ENCODE peak calls at places on chromosomes 13 and 19, in seven cellular contexts. S is OCI-LY7; A is Ammon's horn; Y is endothelial cell; O is DMS53; W is stimulated activated CD4-positive, alpha-beta T cell treated with anti-CD3 and anti-CD28 coated beads, Interleukin-12 subunit alpha, Interleukin-12 subunit beta, amount 100 ng/mL, for 24 hours; I is stimulated activated naive B cell treated with anti-CD40 and anti-IgM and Interleukin-4, amounts not matched to agents 10 μg/mL and 1 μg/mL and 100 μg/mL, for 72 hours. G is an unnamed sample.

GRCh38 chr19:56633021-56633420 is 9.9 kb upstream of the SMIM17 start:
- DNase-seq in S (no peak), A (no peak), Y (no peak), O (no peak), W (no peak), I (no peak), G (no peak)

GRCh38 chr13:106276876-106277275 is 258.6 kb downstream of the EFNB2 start:
- DNase-seq in S (no peak), A (no peak), Y (no peak), O (no peak), W (no peak), I (no peak), G (no peak)

GRCh38 chr19:14472202-14472961 is 2.8 kb downstream of the PTGER1 start:
- DNase-seq in S (peak; percentile 51), A (peak; percentile 54), Y (peak; percentile 87), O (peak; percentile 80), W (peak; percentile 86), I (peak; percentile 66), G (no peak)

GRCh38 chr19:18433735-18434398 is 4.1 kb downstream of the ISYNA1 start:
- DNase-seq in S (no peak), A (no peak), Y (no peak), O (peak; percentile 61), W (no peak), I (no peak), G (no peak)

GRCh38 chr13:85287528-85287927 is 511.7 kb downstream of the SLITRK6 start:
- DNase-seq in S (peak; percentile 72), A (no peak), Y (no peak), O (no peak), W (no peak), I (no peak), G (no peak)

GRCh38 chr19:662962-663681 is at the start of gene RNF126:
- DNase-seq in S (peak; percentile 93), A (peak; percentile 94), Y (peak; percentile 91), O (peak; percentile 95), W (peak; percentile 95), I (peak; percentile 88), G (peak; percentile 97)

GRCh38 chr13:57632276-57633140 is 964 bp downstream of the PCDH17 start:
- DNase-seq in S (no peak), A (peak; percentile 45), Y (peak; percentile 39), O (no peak), W (no peak), I (no peak), G (no peak)

GRCh38 chr19:5559804-5560133 is 8.0 kb downstream of the TINCR start:
- DNase-seq in S (no peak), A (no peak), Y (no peak), O (no peak), W (no peak), I (no peak), G (no peak)

GRCh38 chr13:98509271-98510155 is 67.4 kb downstream of the STK24 start:
- DNase-seq in S (no peak), A (peak; percentile 53), Y (no peak), O (no peak), W (peak; percentile 33), I (peak; percentile 40), G (peak; percentile 92)

GRCh38 chr13:92838786-92839185 is 387.8 kb upstream of the GPC6 start:
- DNase-seq in S (no peak), A (no peak), Y (no peak), O (peak; percentile 19), W (no peak), I (no peak), G (peak; percentile 79)

GRCh38 chr19:29121684-29122083 is 91.3 kb downstream of the UQCRFS1 start:
- DNase-seq in S (no peak), A (no peak), Y (peak; percentile 55), O (peak; percentile 2), W (no peak), I (peak; percentile 2), G (no peak)

GRCh38 chr19:22332924-22333323 is 46.7 kb downstream of the ZNF729 start:
- DNase-seq in S (no peak), A (no peak), Y (no peak), O (peak; percentile 1), W (no peak), I (no peak), G (peak; percentile 1)

GRCh38 chr13:99087954-99088491 is 110.2 kb upstream of the DOCK9 start:
- DNase-seq in S (peak; percentile 35), A (peak; percentile 33), Y (no peak), O (peak; percentile 61), W (no peak), I (peak; percentile 11), G (no peak)

GRCh38 chr19:13978306-13978705 is 26.0 kb downstream of the DCAF15 start:
- DNase-seq in S (peak; percentile 45), A (peak; percentile 71), Y (peak; percentile 87), O (no peak), W (peak; percentile 32), I (no peak), G (peak; percentile 25)

G was measured in foreskin fibroblast.